ENCODE peak calls at places on chromosome 10, in four cellular contexts. O, U, R and E are unnamed samples.

GRCh38 chr10:124032982-124033886 is 60.2 kb downstream of the CHST15 start:
- DNase-seq in O (no peak), U (no peak), R (no peak), E (no peak)

GRCh38 chr10:24396396-24396795 is 187.5 kb downstream of the KIAA1217 start:
- DNase-seq in O (no peak), U (no peak), R (no peak), E (no peak)

GRCh38 chr10:42795701-42796100 is 13.1 kb downstream of the BMS1 start:
- DNase-seq in O (no peak), U (no peak), R (no peak), E (no peak)

GRCh38 chr10:47207280-47207613 is 92.8 kb upstream of the GDF10 start:
- DNase-seq in O (peak; percentile 9), U (no peak), R (no peak), E (no peak)

GRCh38 chr10:47282657-47283018 is 17.4 kb upstream of the GDF10 start:
- DNase-seq in O (no peak), U (no peak), R (no peak), E (peak; percentile 22)

GRCh38 chr10:1739751-1740150 is 2.4 kb upstream of the ADARB2 start:
- DNase-seq in O (no peak), U (no peak), R (no peak), E (no peak)

GRCh38 chr10:127532193-127532592 is 16.9 kb upstream of the NPS start:
- DNase-seq in O (no peak), U (no peak), R (no peak), E (no peak)

GRCh38 chr10:60098676-60099601 is 192.6 kb upstream of the CCDC6 start:
- DNase-seq in O (peak; percentile 12), U (peak; percentile 20), R (no peak), E (no peak)

GRCh38 chr10:74863508-74863907 is 37.1 kb downstream of the KAT6B start:
- DNase-seq in O (no peak), U (no peak), R (no peak), E (no peak)

GRCh38 chr10:44786451-44786850 is 124.7 kb upstream of the TMEM72 start:
- DNase-seq in O (no peak), U (no peak), R (no peak), E (no peak)

GRCh38 chr10:308101-308500 is 172.8 kb downstream of the ZMYND11 start:
- DNase-seq in O (no peak), U (no peak), R (no peak), E (no peak)

GRCh38 chr10:11326919-11327318 is 284.5 kb downstream of the USP6NL start:
- DNase-seq in O (no peak), U (no peak), R (no peak), E (no peak)

GRCh38 chr10:15518256-15518655 is 147.2 kb upstream of the FAM171A1 start:
- DNase-seq in O (no peak), U (no peak), R (no peak), E (no peak)

GRCh38 chr10:114271779-114272167 is 32.7 kb downstream of the VWA2 start:
- DNase-seq in O (no peak), U (no peak), R (no peak), E (no peak)

GRCh38 chr10:132548106-132548823 is 10.7 kb downstream of the INPP5A start:
- DNase-seq in O (no peak), U (no peak), R (no peak), E (no peak)

GRCh38 chr10:132547421-132547861 is 9.9 kb downstream of the INPP5A start:
- DNase-seq in O (no peak), U (no peak), R (no peak), E (no peak)

GRCh38 chr10:132544744-132545658 is 7.4 kb downstream of the INPP5A start:
- DNase-seq in O (no peak), U (no peak), R (no peak), E (no peak)

GRCh38 chr10:132545659-132546367 is 8.2 kb downstream of the INPP5A start:
- DNase-seq in O (no peak), U (no peak), R (no peak), E (no peak)

GRCh38 chr10:132546567-132547420 is 9.2 kb downstream of the INPP5A start:
- DNase-seq in O (no peak), U (no peak), R (no peak), E (no peak)
- TF ChIP-seq TCF12 in O (no peak), U (no peak), R (no peak), E (no peak)

GRCh38 chr10:96512997-96513685 is 585 bp downstream of the TLL2 start:
- DNase-seq in O (no peak), U (peak; percentile 65), R (no peak), E (no peak)
- TF ChIP-seq TCF12 in O (no peak), U (no peak), R (peak; percentile 15), E (no peak)

GRCh38 chr10:13206546-13207443 is 27.4 kb downstream of the UCMA start:
- DNase-seq in O (peak; percentile 6), U (peak; percentile 44), R (no peak), E (no peak)
- TF ChIP-seq TCF12 in O (no peak), U (no peak), R (no peak), E (no peak)

GRCh38 chr10:29715296-29715695 is 80.5 kb upstream of the SVIL start:
- DNase-seq in O (no peak), U (no peak), R (no peak), E (no peak)

GRCh38 chr10:29720149-29720548 is 85.4 kb upstream of the SVIL start:
- DNase-seq in O (no peak), U (no peak), R (no peak), E (no peak)

GRCh38 chr10:29723704-29724103 is 88.9 kb upstream of the SVIL start:
- DNase-seq in O (no peak), U (no peak), R (no peak), E (no peak)

GRCh38 chr10:29722777-29723176 is 88.0 kb upstream of the SVIL start:
- DNase-seq in O (no peak), U (no peak), R (no peak), E (no peak)

DNA sequence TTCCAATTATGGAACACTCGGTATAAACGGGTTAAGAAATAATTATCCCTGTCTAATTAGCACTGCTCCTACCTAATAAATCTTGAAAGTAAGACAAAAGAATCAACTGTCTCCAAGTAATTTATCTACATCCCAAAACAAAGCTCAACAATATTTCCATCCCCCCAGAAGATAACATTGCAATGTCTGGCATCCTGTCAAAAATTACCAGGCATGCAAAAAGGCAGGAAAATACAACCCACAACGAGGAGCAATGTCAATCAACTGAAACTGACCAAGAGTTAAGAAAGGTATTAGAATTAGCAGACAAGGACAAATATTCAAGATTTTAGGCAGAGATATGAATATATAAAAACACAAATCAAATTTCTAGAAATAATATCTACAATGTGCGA is 84.5 kb upstream of the SVIL start:
- DNase-seq in O (no peak), U (no peak), R (no peak), E (no peak)
- TF ChIP-seq TCF12 in O (no peak), U (no peak), R (no peak), E (no peak)

DNA sequence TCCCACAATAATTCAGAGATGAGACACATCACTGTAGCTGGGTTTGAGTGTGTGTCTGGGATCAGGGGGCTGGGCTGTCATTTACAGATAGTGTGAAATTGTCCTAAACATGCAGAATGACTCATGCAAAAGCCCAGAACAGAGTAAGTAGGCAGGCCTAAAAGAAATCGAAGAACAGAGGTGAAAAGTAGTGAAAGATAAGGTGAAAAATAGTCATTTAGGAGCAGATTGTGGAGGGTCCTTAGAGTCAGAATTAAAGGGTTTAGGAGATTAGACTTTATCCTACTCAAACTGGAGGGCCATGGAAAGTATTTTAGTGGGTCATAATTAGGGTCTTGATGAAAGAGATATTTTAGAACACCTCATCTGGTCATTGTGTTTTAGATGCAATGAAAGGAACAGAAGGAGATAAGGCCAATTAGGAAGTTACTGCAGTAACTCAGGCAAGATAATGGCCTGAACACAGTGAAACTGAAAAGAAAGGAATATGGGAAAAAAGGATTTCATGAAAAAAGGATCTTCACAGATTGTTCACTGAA is 58.3 kb upstream of the NEBL start:
- DNase-seq in O (no peak), U (peak; percentile 19), R (no peak), E (no peak)
- TF ChIP-seq TCF12 in O (no peak), U (peak; percentile 25), R (no peak), E (no peak)